ENCODE peak calls at places on chromosomes 16 and 17, in four cellular contexts. A is activated gamma-delta T cell treated with anti-CD3 and anti-CD28 coated beads, Interleukin-2, amount 50 U/mL, for 16 hours; T is T-helper 1 cell; O is neural crest cell. E is an unnamed sample.

GRCh38 chr17:14458724-14459123 is 157.8 kb downstream of the HS3ST3B1 start:
- DNase-seq in T (no peak), O (no peak), A (no peak), E (no peak)

GRCh38 chr17:6386041-6386630 is 48.8 kb downstream of the AIPL1 start:
- DNase-seq in O (no peak), A (no peak), T (no peak), E (no peak)

GRCh38 chr17:64180089-64180488 is 50.1 kb upstream of the ERN1 start:
- DNase-seq in O (no peak), T (no peak), A (no peak), E (no peak)

GRCh38 chr17:57669671-57670529 is 75.2 kb downstream of the CCDC182 start:
- DNase-seq in O (no peak), A (no peak), T (no peak), E (peak)

GRCh38 chr16:11138769-11139623 is 117.0 kb downstream of the SOCS1 start:
- DNase-seq in O (no peak), A (no peak), T (no peak), E (no peak)

GRCh38 chr17:57369509-57369945 is 113.2 kb downstream of the MSI2 start:
- DNase-seq in T (no peak), A (no peak), O (no peak), E (no peak)

GRCh38 chr17:40810505-40810904 is 10.7 kb upstream of the KRT28 start:
- DNase-seq in T (no peak), O (no peak), A (no peak), E (no peak)

GRCh38 chr17:61149862-61150362 is 249.7 kb upstream of the TBX2 start:
- DNase-seq in T (no peak), A (no peak), O (no peak), E (no peak)

GRCh38 chr16:75062944-75063444 is 53.6 kb downstream of the LDHD start:
- DNase-seq in A (no peak), O (no peak), T (no peak), E (no peak)

GRCh38 chr17:35871415-35871814 is 2.7 kb upstream of the HEATR9 start:
- DNase-seq in O (no peak), T (no peak), A (no peak), E (no peak)

GRCh38 chr17:27354491-27355081 is 60.7 kb downstream of the WSB1 start:
- DNase-seq in T (no peak), A (no peak), O (no peak), E (no peak)

GRCh38 chr17:53548252-53548651 is 274.5 kb upstream of the KIF2B start:
- DNase-seq in A (no peak), T (no peak), O (no peak), E (no peak)

GRCh38 chr17:32310927-32311568 is 30.9 kb downstream of the C17orf75 start:
- DNase-seq in T (no peak), O (no peak), A (no peak), E (no peak)

E was measured in stimulated activated effector memory CD8-positive, alpha-beta T cell treated with anti-CD3 and anti-CD28 coated beads, Interleukin-12 subunit alpha, Interleukin-12 subunit beta, amount 100 ng/mL, for 72 hours.